ENCODE peak calls at places on chromosomes 6 and 20, in seven cellular contexts. M is neural progenitor cell; H is endodermal cell; X is Peyer's patch; Y is uterus; T is GM23338; G is CD8-positive, alpha-beta T cell. W is an unnamed sample.

GRCh38 chr6:26329763-26330511 is 35.1 kb upstream of the BTN3A2 start:
- DNase-seq in H (peak; percentile 89), G (peak; percentile 60), M (peak; percentile 75), T (peak; percentile 68), X (no peak), Y (no peak), W (no peak)

GRCh38 chr20:64037498-64038213 is 1.7 kb downstream of the C20orf204 start:
- DNase-seq in X (no peak), H (peak; percentile 81), T (peak; percentile 48), M (no peak), G (no peak), Y (no peak), W (no peak)

GRCh38 chr6:124947821-124948451 is 14.3 kb upstream of the RNF217 start:
- DNase-seq in T (no peak), X (no peak), G (no peak), H (no peak), Y (no peak), M (no peak), W (no peak)

GRCh38 chr20:2476742-2477615 is 6.4 kb upstream of the SNRPB start:
- DNase-seq in X (no peak), Y (no peak), T (peak; percentile 57), M (no peak), G (no peak), H (peak; percentile 61), W (no peak)

GRCh38 chr6:28490191-28490890 is 25.3 kb downstream of the GPX6 start:
- DNase-seq in H (no peak), G (no peak), X (no peak), Y (peak; percentile 26), T (peak; percentile 46), M (peak; percentile 26), W (no peak)

GRCh38 chr20:46246527-46246926 is 61.8 kb downstream of the CDH22 start:
- DNase-seq in X (no peak), Y (no peak), T (peak; percentile 53), G (no peak), M (no peak), H (no peak), W (no peak)

GRCh38 chr6:49264496-49264895 is 198.6 kb downstream of the MMUT start:
- DNase-seq in X (no peak), G (no peak), M (no peak), H (no peak), T (no peak), Y (no peak), W (no peak)

GRCh38 chr6:100176321-100176950 is 182.4 kb upstream of the MCHR2 start:
- DNase-seq in M (peak; percentile 54), X (no peak), G (no peak), H (peak; percentile 61), T (peak; percentile 57), Y (no peak), W (no peak)

GRCh38 chr20:11260611-11261010 is 586.8 kb upstream of the JAG1 start:
- DNase-seq in G (no peak), M (no peak), Y (no peak), X (no peak), H (no peak), T (no peak), W (no peak)

GRCh38 chr6:36616888-36617521 is 22.8 kb downstream of the SRSF3 start:
- DNase-seq in H (no peak), G (no peak), Y (no peak), X (no peak), T (no peak), M (no peak), W (no peak)

GRCh38 chr6:148935705-148936306 is 189.0 kb downstream of the UST start:
- DNase-seq in Y (no peak), H (no peak), G (no peak), T (no peak), M (peak; percentile 14), X (no peak), W (no peak)

GRCh38 chr20:3221398-3222226 is 12.3 kb downstream of the ITPA start:
- DNase-seq in G (no peak), X (no peak), H (no peak), T (no peak), Y (no peak), M (no peak), W (no peak)

GRCh38 chr20:57432874-57433491 is 41.8 kb downstream of the RBM38 start:
- DNase-seq in H (no peak), T (no peak), G (peak; percentile 69), M (no peak), Y (no peak), X (peak; percentile 83), W (no peak)

GRCh38 chr6:89357390-89357789 is 4.9 kb upstream of the UBE2J1 start:
- DNase-seq in M (no peak), X (peak; percentile 47), H (no peak), T (no peak), G (no peak), Y (no peak), W (no peak)

GRCh38 chr6:148217051-148217450 is 125.6 kb upstream of the SASH1 start:
- DNase-seq in X (no peak), H (no peak), Y (no peak), M (no peak), T (no peak), G (no peak), W (no peak)

GRCh38 chr20:40568200-40568599 is 120.8 kb downstream of the MAFB start:
- DNase-seq in T (no peak), M (no peak), H (no peak), Y (no peak), X (no peak), G (no peak), W (no peak)

GRCh38 chr20:62396367-62397239 is 9.7 kb downstream of the RPS21 start:
- DNase-seq in H (no peak), Y (no peak), X (no peak), G (no peak), T (no peak), M (no peak), W (no peak)

GRCh38 chr6:121590438-121590837 is 155.0 kb downstream of the GJA1 start:
- DNase-seq in Y (no peak), T (no peak), X (no peak), G (no peak), M (no peak), H (no peak), W (no peak)

GRCh38 chr20:47667531-47668312 is 117.6 kb downstream of the SULF2 start:
- DNase-seq in X (no peak), M (no peak), T (no peak), G (no peak), Y (no peak), H (no peak), W (no peak)

GRCh38 chr6:148827421-148827820 is 80.6 kb downstream of the UST start:
- DNase-seq in Y (no peak), M (no peak), X (no peak), G (no peak), H (no peak), T (no peak), W (no peak)

GRCh38 chr6:10384719-10385511 is 30.0 kb downstream of the TFAP2A start:
- DNase-seq in Y (no peak), H (no peak), G (no peak), X (no peak), M (peak; percentile 69), T (peak; percentile 43), W (no peak)

GRCh38 chr20:56843386-56843785 is 214.3 kb downstream of the TFAP2C start:
- DNase-seq in H (no peak), M (no peak), G (no peak), X (no peak), T (no peak), Y (no peak), W (no peak)

GRCh38 chr6:54920628-54921027 is 74.1 kb downstream of the FAM83B start:
- DNase-seq in X (no peak), M (no peak), T (no peak), H (no peak), G (no peak), Y (no peak), W (no peak)

DNA sequence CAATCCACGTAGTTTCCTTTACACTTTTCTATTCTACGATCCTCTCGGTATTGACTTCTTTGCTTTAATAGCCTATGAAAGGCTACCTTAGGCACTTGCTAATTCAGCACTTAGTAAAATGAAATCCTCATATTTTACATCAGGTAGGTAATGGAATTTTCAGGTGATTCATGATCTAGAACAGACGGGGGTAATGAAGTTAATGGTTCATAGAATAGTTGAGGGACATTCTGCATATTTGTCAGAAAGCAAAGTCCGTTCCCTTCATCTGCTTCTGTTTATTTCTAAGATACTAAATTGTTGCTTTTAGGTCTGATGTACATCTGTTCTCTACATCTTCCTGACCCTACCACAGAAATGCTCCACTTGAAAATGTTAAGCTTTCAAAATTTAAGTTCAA is 431.7 kb downstream of the CDKAL1 start:
- DNase-seq in H (no peak), T (no peak), X (no peak), Y (no peak), G (no peak), M (no peak), W (no peak)
- TF ChIP-seq CTCF in H (no peak), T (no peak), X (no peak), Y (no peak), G (no peak), M (no peak), W (no peak)

DNA sequence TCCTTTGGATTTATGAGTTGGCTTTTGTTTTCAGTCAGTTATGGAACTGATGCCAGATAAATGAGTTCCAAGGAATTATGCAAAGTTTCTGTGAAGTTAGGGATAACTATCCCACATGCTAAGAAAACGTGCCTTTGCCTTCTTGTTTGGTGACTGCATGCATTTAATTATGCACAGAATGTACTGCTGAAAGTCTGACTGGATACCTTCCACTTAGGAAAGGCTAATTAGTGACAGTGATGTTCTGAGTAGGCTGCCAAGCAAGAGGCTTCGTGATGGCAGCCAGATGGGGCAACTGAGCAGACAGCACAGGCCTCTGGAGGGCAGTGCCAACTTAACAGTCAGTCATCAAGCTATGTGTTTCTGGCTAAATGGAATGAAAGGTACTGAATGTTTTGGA is 289.9 kb downstream of the CD109 start:
- DNase-seq in T (peak; percentile 43), G (no peak), Y (no peak), H (peak; percentile 58), M (peak; percentile 39), X (no peak), W (no peak)
- TF ChIP-seq CTCF in T (peak; percentile 68), G (no peak), Y (no peak), H (peak; percentile 61), M (peak; percentile 41), X (no peak), W (no peak)

GRCh38 chr6:79234150-79235022 is at the start of gene HMGN3:
- DNase-seq in G (peak; percentile 93), M (peak; percentile 93), H (peak; percentile 94), T (peak; percentile 94), Y (peak; percentile 93), X (peak; percentile 95), W (peak; percentile 88)
- TF ChIP-seq CTCF in G (no peak), M (peak; percentile 26), H (peak; percentile 37), T (no peak), Y (peak; percentile 14), X (no peak), W (peak; percentile 18)

GRCh38 chr6:53528107-53528506 is 16.8 kb downstream of the GCLC start:
- DNase-seq in T (no peak), Y (no peak), M (no peak), H (no peak), X (no peak), G (no peak), W (no peak)
- TF ChIP-seq CTCF in T (no peak), Y (no peak), M (no peak), H (no peak), X (no peak), G (no peak), W (no peak)

GRCh38 chr20:18632196-18632789 is 44.4 kb downstream of the DTD1 start:
- DNase-seq in Y (peak; percentile 76), M (peak; percentile 86), G (peak; percentile 47), T (peak; percentile 88), X (peak; percentile 53), H (peak; percentile 92), W (peak; percentile 68)
- TF ChIP-seq CTCF in Y (peak; percentile 79), M (peak; percentile 98), G (peak; percentile 84), T (peak; percentile 98), X (peak; percentile 80), H (peak; percentile 99), W (peak; percentile 99)

GRCh38 chr6:71482742-71483141 is 194.1 kb downstream of the OGFRL1 start:
- DNase-seq in T (no peak), H (no peak), M (no peak), G (no peak), X (no peak), Y (no peak), W (no peak)
- TF ChIP-seq CTCF in T (peak; percentile 44), H (no peak), M (no peak), G (no peak), X (peak; percentile 4), Y (no peak), W (no peak)